ENCODE peak calls at places on chromosome 10, in eight cellular contexts. T, A, W, P, K, Q, E and V are unnamed samples.

GRCh38 chr10:12509016-12509793 is 159.9 kb downstream of the CAMK1D start:
- DNase-seq in A (no peak), Q (no peak), T (no peak), P (no peak), W (no peak), K (no peak), E (no peak), V (no peak)

GRCh38 chr10:114289096-114289436 is 50.0 kb downstream of the VWA2 start:
- DNase-seq in E (no peak), A (no peak), T (peak), K (no peak), W (no peak), P (no peak), Q (no peak), V (no peak)

GRCh38 chr10:16440396-16441105 is 3.7 kb downstream of the PTER start:
- DNase-seq in A (no peak), K (no peak), Q (no peak), P (no peak), W (no peak), E (no peak), T (no peak), V (no peak)

GRCh38 chr10:89078729-89079672 is 88.4 kb downstream of the FAS start:
- DNase-seq in Q (no peak), K (no peak), W (no peak), A (no peak), P (no peak), E (no peak), T (no peak), V (no peak)

GRCh38 chr10:186911-187310 is 51.7 kb downstream of the ZMYND11 start:
- DNase-seq in K (no peak), T (no peak), W (no peak), P (no peak), E (no peak), A (no peak), Q (no peak), V (no peak)

GRCh38 chr10:118054383-118054782 is 7.6 kb upstream of the RAB11FIP2 start:
- DNase-seq in K (no peak), W (no peak), A (no peak), P (no peak), Q (no peak), E (no peak), T (no peak), V (no peak)

GRCh38 chr10:60490013-60490412 is 100.3 kb upstream of the ANK3 start:
- DNase-seq in W (no peak), K (no peak), E (peak), Q (no peak), T (no peak), P (no peak), A (no peak), V (no peak)

GRCh38 chr10:79049931-79050895 is 18.6 kb upstream of the ZMIZ1 start:
- DNase-seq in P (no peak), K (no peak), Q (no peak), T (no peak), A (no peak), E (no peak), W (no peak), V (no peak)

GRCh38 chr10:7797582-7797981 is 9.6 kb downstream of the ATP5F1C start:
- DNase-seq in E (peak), P (no peak), W (no peak), T (peak), A (no peak), K (no peak), Q (no peak), V (no peak)

GRCh38 chr10:100100651-100101525 is 19.2 kb upstream of the CPN1 start:
- DNase-seq in T (no peak), K (no peak), A (no peak), Q (peak), E (peak), P (peak), W (no peak), V (no peak)

GRCh38 chr10:5944389-5945202 is 32.7 kb downstream of the IL15RA start:
- DNase-seq in K (no peak), P (no peak), W (peak), E (peak), T (peak), A (no peak), Q (no peak), V (no peak)

GRCh38 chr10:93154531-93154930 is 80.8 kb downstream of the CYP26A1 start:
- DNase-seq in P (no peak), E (no peak), T (no peak), K (no peak), Q (no peak), A (no peak), W (no peak), V (no peak)

GRCh38 chr10:30270247-30270646 is 78.8 kb downstream of the MTPAP start:
- DNase-seq in A (no peak), T (no peak), P (no peak), W (no peak), Q (peak), E (no peak), K (no peak), V (no peak)